ENCODE peak calls at places on chromosome 12, in four cellular contexts. O, Z, Y and K are unnamed samples.

GRCh38 chr12:15209782-15210181 is 11.4 kb downstream of the RERG start:
- DNase-seq in O (no peak), Z (no peak), Y (no peak), K (no peak)

GRCh38 chr12:62632521-62632920 is 165.9 kb downstream of the MON2 start:
- DNase-seq in O (no peak), Z (no peak), Y (no peak), K (peak)

GRCh38 chr12:45518516-45519235 is 210.8 kb upstream of the ARID2 start:
- DNase-seq in O (peak), Z (no peak), Y (no peak), K (no peak)

GRCh38 chr12:49949124-49949845 is 1.3 kb upstream of the AQP2 start:
- DNase-seq in O (no peak), Z (no peak), Y (no peak), K (no peak)

GRCh38 chr12:12327802-12328201 is 22.2 kb downstream of the MANSC1 start:
- DNase-seq in O (peak), Z (no peak), Y (peak), K (peak)

GRCh38 chr12:120687570-120688289 is 781 bp downstream of the MLEC start:
- DNase-seq in O (no peak), Z (no peak), Y (no peak), K (no peak)

GRCh38 chr12:53806689-53807088 is 54.9 kb upstream of the CISTR start:
- DNase-seq in O (no peak), Z (no peak), Y (no peak), K (no peak)

GRCh38 chr12:53034459-53034858 is 15.4 kb upstream of the TNS2 start:
- DNase-seq in O (no peak), Z (no peak), Y (no peak), K (no peak)

GRCh38 chr12:105561981-105562726 is 231.7 kb downstream of the C12orf75 start:
- DNase-seq in O (no peak), Z (peak), Y (peak), K (no peak)

GRCh38 chr12:74066476-74066875 is 471.2 kb upstream of the ATXN7L3B start:
- DNase-seq in O (no peak), Z (no peak), Y (no peak), K (no peak)

GRCh38 chr12:52604859-52605258 is 3.6 kb upstream of the KRT72 start:
- DNase-seq in O (no peak), Z (no peak), Y (no peak), K (no peak)

GRCh38 chr12:132524405-132524804 is 34.5 kb downstream of the FBRSL1 start:
- DNase-seq in O (no peak), Z (no peak), Y (peak), K (no peak)

GRCh38 chr12:23640754-23641153 is 308.7 kb downstream of the SOX5 start:
- DNase-seq in O (no peak), Z (no peak), Y (no peak), K (no peak)

GRCh38 chr12:106631797-106632196 is 49.0 kb downstream of the RFX4 start:
- DNase-seq in O (no peak), Z (no peak), Y (no peak), K (no peak)

GRCh38 chr12:65813983-65814382 is 10.3 kb upstream of the HMGA2 start:
- DNase-seq in O (no peak), Z (no peak), Y (no peak), K (no peak)

GRCh38 chr12:50625029-50625875 is 120.5 kb downstream of the DIP2B start:
- DNase-seq in O (no peak), Z (no peak), Y (no peak), K (no peak)

GRCh38 chr12:110280784-110281548 is at the start of gene ATP2A2:
- DNase-seq in O (peak), Z (peak), Y (peak), K (peak)

GRCh38 chr12:10771132-10771733 is 31.2 kb downstream of the TAS2R7 start:
- DNase-seq in O (no peak), Z (no peak), Y (peak), K (peak)
- TF ChIP-seq CTCF in O (peak), Z (peak), Y (peak), K (peak)

DNA sequence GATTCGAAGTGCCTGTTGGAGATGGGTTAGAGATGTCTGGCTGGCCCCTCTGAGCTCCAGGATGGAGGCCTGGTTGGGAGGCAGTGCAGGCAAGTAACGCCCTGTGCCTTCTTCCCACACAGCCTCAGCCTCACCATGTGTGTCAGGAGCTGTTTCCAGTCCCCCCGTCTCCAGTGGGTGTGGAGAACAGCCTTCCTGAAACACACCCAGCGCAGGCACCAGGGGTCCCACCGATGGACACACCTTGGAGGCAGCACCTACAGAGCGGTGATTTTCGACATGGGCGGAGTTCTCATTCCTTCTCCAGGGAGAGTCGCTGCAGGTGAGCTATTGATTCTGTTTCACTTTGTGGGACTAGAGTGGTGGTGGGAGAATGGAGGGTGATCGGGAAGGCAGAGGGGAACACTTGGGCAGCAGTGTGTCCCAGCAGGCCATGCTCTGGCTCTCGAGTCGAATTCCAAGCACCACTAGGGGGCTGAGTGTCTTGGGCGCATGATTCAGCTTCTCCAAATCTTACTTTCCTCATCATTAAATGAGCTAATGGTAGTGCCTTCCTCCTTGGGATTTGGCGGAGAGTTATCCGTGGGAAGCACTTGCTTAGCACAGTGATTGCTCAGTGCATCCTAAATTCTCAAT is 6.8 kb downstream of the ACAD10 start:
- DNase-seq in O (no peak), Z (no peak), Y (peak), K (no peak)
- TF ChIP-seq CTCF in O (peak), Z (no peak), Y (peak), K (peak)

DNA sequence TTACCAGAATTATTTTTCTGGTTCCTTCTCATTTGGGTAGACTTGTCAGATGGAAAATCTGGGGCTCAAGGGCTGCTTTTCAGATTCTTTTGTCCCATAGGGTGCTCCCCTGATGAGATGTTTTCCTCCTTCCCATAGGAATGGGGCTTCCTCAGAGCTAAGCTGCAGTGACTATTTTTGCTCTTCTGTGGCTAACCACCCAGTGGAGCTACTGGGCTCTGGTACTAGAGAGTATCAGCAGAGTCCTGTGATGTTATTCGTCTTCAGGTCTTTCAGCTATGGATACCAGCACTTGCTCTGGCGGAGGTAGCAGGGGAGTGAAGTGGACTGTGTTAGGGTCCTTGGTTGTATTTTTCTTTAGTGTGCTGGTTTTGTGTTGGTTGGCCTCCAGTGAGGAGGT is 716.1 kb upstream of the LMO3 start:
- DNase-seq in O (no peak), Z (no peak), Y (no peak), K (no peak)
- TF ChIP-seq CTCF in O (no peak), Z (no peak), Y (no peak), K (no peak)

GRCh38 chr12:122031342-122032216 is 9.9 kb downstream of the BCL7A start:
- DNase-seq in O (no peak), Z (no peak), Y (peak), K (no peak)
- TF ChIP-seq CTCF in O (peak), Z (peak), Y (peak), K (peak)

GRCh38 chr12:119460876-119461275 is 126.3 kb downstream of the CCDC60 start:
- DNase-seq in O (no peak), Z (no peak), Y (no peak), K (no peak)

GRCh38 chr12:119461815-119462214 is 127.3 kb downstream of the CCDC60 start:
- DNase-seq in O (no peak), Z (no peak), Y (no peak), K (no peak)

GRCh38 chr12:119457251-119457650 is 122.7 kb downstream of the CCDC60 start:
- DNase-seq in O (no peak), Z (no peak), Y (no peak), K (no peak)

GRCh38 chr12:119459481-119459880 is 125.0 kb downstream of the CCDC60 start:
- DNase-seq in O (no peak), Z (no peak), Y (no peak), K (no peak)

GRCh38 chr12:119456824-119457223 is 122.3 kb downstream of the CCDC60 start:
- DNase-seq in O (no peak), Z (no peak), Y (no peak), K (no peak)
- TF ChIP-seq CTCF in O (no peak), Z (no peak), Y (no peak), K (no peak)